ENCODE peak calls at places on chromosomes 11 and 22, in six cellular contexts. Q is cardiac muscle cell, Z is esophagus muscularis mucosa, Y is neural progenitor cell, J is heart left ventricle, B is adrenal gland. D is an unnamed sample.

GRCh38 chr11:65439331-65440181 is 17.0 kb downstream of the NEAT1 start:
- DNase-seq in Q (peak; percentile 46), Z (peak; percentile 79), Y (no peak), J (peak; percentile 4), B (peak; percentile 52), D (no peak)

GRCh38 chr11:79675081-79675480 is 234.3 kb upstream of the TENM4 start:
- DNase-seq in Q (no peak), Z (no peak), Y (no peak), J (no peak), B (no peak), D (no peak)

GRCh38 chr22:35065796-35066218 is at the start of gene ISX:
- DNase-seq in Q (no peak), Z (no peak), Y (no peak), J (no peak), B (no peak), D (no peak)

GRCh38 chr11:9210224-9210921 is 54.8 kb downstream of the DENND5A start:
- DNase-seq in Q (no peak), Z (no peak), Y (no peak), J (no peak), B (no peak), D (no peak)

GRCh38 chr22:31893460-31893859 is 50.9 kb upstream of the YWHAH start:
- DNase-seq in Q (peak; percentile 28), Z (no peak), Y (no peak), J (peak; percentile 10), B (peak; percentile 22), D (no peak)

GRCh38 chr22:49740242-49740641 is 87.4 kb downstream of the BRD1 start:
- DNase-seq in Q (no peak), Z (peak; percentile 42), Y (no peak), J (no peak), B (no peak), D (no peak)

GRCh38 chr11:117945047-117945820 is 16.0 kb upstream of the TMPRSS13 start:
- DNase-seq in Q (no peak), Z (no peak), Y (peak; percentile 53), J (no peak), B (no peak), D (peak; percentile 23)

GRCh38 chr11:15815246-15816209 is 540.8 kb downstream of the SOX6 start:
- DNase-seq in Q (peak; percentile 77), Z (peak; percentile 47), Y (no peak), J (no peak), B (no peak), D (peak; percentile 5)

GRCh38 chr22:28148816-28149465 is 229.9 kb upstream of the PITPNB start:
- DNase-seq in Q (no peak), Z (no peak), Y (no peak), J (no peak), B (no peak), D (no peak)

GRCh38 chr11:110526323-110526722 is 96.6 kb downstream of the FDX1 start:
- DNase-seq in Q (no peak), Z (peak; percentile 72), Y (no peak), J (no peak), B (no peak), D (no peak)

GRCh38 chr11:95991101-95991500 is 67.2 kb upstream of the MTMR2 start:
- DNase-seq in Q (no peak), Z (no peak), Y (no peak), J (no peak), B (no peak), D (no peak)

GRCh38 chr22:28063656-28064055 is 144.6 kb upstream of the PITPNB start:
- DNase-seq in Q (no peak), Z (no peak), Y (no peak), J (no peak), B (no peak), D (no peak)

GRCh38 chr11:60973699-60974098 is 2.2 kb downstream of the CD6 start:
- DNase-seq in Q (no peak), Z (no peak), Y (no peak), J (no peak), B (no peak), D (no peak)

GRCh38 chr11:73818838-73819237 is 31.2 kb downstream of the MRPL48 start:
- DNase-seq in Q (peak; percentile 37), Z (no peak), Y (peak; percentile 4), J (no peak), B (no peak), D (no peak)

GRCh38 chr22:27238935-27239510 is 562.5 kb downstream of the MN1 start:
- DNase-seq in Q (peak; percentile 100), Z (no peak), Y (no peak), J (peak; percentile 87), B (peak; percentile 62), D (peak; percentile 62)

GRCh38 chr22:50057868-50058311 is at the start of gene TTLL8:
- DNase-seq in Q (no peak), Z (no peak), Y (no peak), J (no peak), B (no peak), D (no peak)

GRCh38 chr11:105665281-105665680 is 55.4 kb downstream of the GRIA4 start:
- DNase-seq in Q (no peak), Z (no peak), Y (no peak), J (no peak), B (no peak), D (no peak)

GRCh38 chr11:9516113-9516512 is 55.3 kb downstream of the ZNF143 start:
- DNase-seq in Q (no peak), Z (no peak), Y (no peak), J (no peak), B (no peak), D (no peak)

DNA sequence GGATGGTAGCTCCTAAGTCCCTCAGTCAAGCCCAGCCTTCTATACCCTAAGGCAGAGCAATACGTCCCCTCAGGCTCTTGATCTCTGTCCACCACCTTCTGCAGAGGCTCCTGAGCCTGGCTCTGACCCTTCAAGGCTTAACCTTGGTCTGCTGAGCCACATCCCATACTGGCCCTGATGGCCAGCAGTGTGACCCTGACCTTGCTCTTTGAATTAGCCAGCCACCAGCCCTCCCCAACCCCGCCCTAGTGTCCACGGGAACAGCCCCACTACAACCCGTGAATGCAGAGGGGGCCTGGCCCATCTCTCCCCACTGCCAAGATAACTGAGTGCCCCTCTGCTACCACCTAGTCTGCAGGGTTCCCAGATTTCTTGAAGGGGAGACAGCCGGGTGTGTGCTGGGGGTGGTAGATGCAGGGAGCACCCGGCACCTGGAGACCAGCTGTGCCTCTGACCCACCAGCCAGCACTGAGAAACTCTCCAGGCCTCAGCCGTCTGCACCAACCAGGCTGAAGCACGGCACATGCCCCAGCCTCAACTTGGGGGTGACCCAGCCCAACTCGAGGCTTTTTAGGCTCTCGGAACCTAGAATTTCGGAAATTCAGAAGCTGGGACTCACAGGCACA is 6.2 kb downstream of the ARAP1 start:
- DNase-seq in Q (no peak), Z (no peak), Y (no peak), J (no peak), B (no peak), D (no peak)
- H3K4me1 ChIP-seq in Q (peaks cover 52% of the 10 kb centered on the region), Z (peaks cover 12% of the 10 kb centered on the region), Y (peaks cover 14% of the 10 kb centered on the region), J (peaks cover 24% of the 10 kb centered on the region), B (peaks cover 82% of the 10 kb centered on the region), D (no peaks in the 10 kb centered on the region)

DNA sequence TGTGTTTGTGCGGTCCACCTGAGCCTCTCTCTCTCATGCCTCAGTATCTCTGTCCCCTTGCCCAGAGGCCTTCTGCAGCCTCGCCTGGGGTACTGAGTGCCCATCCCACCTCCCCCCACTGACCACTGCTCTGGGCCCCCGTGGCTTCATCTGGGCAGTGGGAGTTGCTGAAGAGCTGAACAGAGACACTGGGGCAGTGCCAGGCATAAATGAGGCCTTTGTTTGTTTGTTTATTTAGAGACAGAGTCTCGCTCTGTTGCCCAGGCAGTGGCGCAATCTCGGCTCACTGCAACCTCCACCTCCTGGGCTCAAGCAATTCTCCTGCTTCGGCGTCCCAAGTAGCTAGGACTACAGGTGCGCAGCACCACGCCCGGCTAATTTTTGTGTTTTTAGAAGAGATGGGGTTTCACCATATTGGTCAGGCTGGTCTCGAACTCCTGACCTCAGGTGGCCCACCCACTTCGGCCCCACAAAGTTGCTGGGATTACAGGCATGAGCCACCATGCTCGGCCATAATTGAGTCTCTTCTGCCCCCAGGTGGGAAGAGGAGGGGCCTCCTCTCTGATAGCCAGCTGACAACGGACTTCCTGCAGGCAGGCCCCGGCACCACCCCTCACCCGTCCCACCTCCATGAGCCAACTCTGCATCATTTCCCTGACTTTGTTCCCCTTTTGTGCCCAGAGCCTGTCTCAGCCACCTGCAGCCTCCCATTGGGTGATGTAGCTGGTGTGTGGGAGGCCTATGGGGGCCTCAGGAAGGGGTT is 9.3 kb downstream of the CRYBB3 start:
- DNase-seq in Q (no peak), Z (no peak), Y (no peak), J (no peak), B (no peak), D (no peak)
- H3K27ac ChIP-seq in Q (no peak overlapping the region), Z (no peak overlapping the region), Y (no peak overlapping the region), J (no peak overlapping the region), B (no peak overlapping the region), D (no peak overlapping the region)

GRCh38 chr22:19290400-19291217 is 910 bp downstream of the CLTCL1 start:
- DNase-seq in Q (no peak), Z (peak; percentile 57), Y (no peak), J (no peak), B (no peak), D (no peak)
- H3K4me1 ChIP-seq in Q (no peaks in the 10 kb centered on the region), Z (peaks cover 31% of the 10 kb centered on the region), Y (peaks cover 15% of the 10 kb centered on the region), J (peaks cover 46% of the 10 kb centered on the region), B (peaks cover 45% of the 10 kb centered on the region), D (peaks cover 7% of the 10 kb centered on the region)

GRCh38 chr22:38657248-38657909 is 941 bp downstream of the CBY1 start:
- DNase-seq in Q (peak; percentile 17), Z (no peak), Y (peak; percentile 32), J (no peak), B (peak; percentile 49), D (no peak)
- H3K27ac ChIP-seq in Q (peak overlapping the region; percentile 98), Z (no peak overlapping the region), Y (no peak overlapping the region), J (peak overlapping the region; percentile 93), B (peak overlapping the region; percentile 93), D (peak overlapping the region; percentile 34)

DNA sequence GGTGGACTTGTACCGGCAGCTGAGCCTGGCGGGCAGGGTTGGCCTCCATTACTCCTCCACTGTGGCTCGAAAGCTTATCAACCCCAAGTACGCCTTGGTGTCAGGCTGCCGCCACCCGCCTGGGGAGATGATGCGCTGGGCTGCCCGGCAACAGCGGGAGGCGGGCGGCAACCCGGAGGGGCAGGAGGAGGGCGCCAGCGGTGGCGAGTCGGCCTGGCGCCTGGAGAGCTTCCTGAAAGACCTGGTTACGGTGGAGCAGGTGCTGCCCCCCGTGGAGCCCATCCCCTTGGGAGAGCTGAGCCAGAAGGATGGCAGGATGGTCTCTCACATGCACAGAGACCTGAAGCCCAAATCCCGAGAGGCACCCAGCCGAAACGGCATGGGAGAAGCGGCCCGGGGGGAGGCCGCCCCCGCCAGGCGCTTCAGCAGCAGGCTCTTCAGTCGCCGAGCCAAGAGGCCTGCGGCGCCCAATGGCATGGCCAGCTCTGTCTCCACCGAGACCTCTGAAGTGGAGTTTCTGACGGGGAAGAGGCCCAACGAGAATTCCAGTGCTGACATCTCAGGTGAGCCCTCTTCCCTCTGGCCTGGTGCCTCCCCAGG is 26.7 kb downstream of the FAM83F start:
- DNase-seq in Q (no peak), Z (no peak), Y (no peak), J (no peak), B (no peak), D (no peak)
- H3K4me1 ChIP-seq in Q (no peaks in the 10 kb centered on the region), Z (peaks cover 4% of the 10 kb centered on the region), Y (peaks cover 4% of the 10 kb centered on the region), J (peaks cover 9% of the 10 kb centered on the region), B (peaks cover 5% of the 10 kb centered on the region), D (no peaks in the 10 kb centered on the region)

DNA sequence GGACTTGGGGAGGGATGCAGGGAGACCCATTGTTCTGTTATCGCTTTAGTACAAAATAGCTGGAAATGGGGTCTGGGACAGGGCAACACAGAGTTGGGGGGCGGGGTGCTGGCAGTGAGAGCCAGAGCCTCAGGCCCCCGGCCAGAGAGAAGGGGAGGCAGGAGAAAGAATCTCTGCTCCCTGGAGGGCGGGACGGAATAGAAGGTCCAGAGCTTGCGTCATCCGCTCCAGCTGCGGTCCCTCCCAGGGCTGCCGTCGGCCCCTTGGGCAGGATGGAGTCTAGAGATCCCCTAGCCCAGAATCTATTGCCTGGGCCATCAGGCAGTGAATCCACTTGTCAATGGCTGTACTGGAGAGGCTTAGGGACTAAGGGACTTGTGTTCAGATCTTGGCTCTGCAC is 5.0 kb downstream of the TP53I11 start:
- DNase-seq in Q (peak; percentile 44), Z (no peak), Y (no peak), J (peak; percentile 78), B (no peak), D (no peak)
- H3K27ac ChIP-seq in Q (no peak overlapping the region), Z (peak overlapping the region; percentile 71), Y (peak overlapping the region; percentile 26), J (peak overlapping the region; percentile 69), B (no peak overlapping the region), D (no peak overlapping the region)